ENCODE peak calls at places on chromosomes 16 and 17, in five cellular contexts. U is foreskin fibroblast, D is fibroblast of the aortic adventitia, Q is GM12865, I is cardiac fibroblast. Z is an unnamed sample.
A peak's percentile ranks its signal among the peaks of the same experiment; 100 is the strongest.

GRCh38 chr16:30351586-30352419 is 3.3 kb downstream of the CD2BP2 start:
- DNase-seq in I (peak; percentile 97), D (peak; percentile 98), U (peak; percentile 90), Q (no peak), Z (no peak)

GRCh38 chr17:66371561-66371960 is 69.1 kb downstream of the PRKCA start:
- DNase-seq in I (no peak), Q (no peak), D (no peak), U (no peak), Z (no peak)

GRCh38 chr17:38982858-38983746 is 15.9 kb upstream of the FBXO47 start:
- DNase-seq in U (peak; percentile 51), D (peak; percentile 87), Q (peak; percentile 75), I (peak; percentile 84), Z (peak; percentile 68)

GRCh38 chr16:4114257-4115208 is 1.7 kb downstream of the ADCY9 start:
- DNase-seq in D (no peak), Q (no peak), I (no peak), U (no peak), Z (no peak)

GRCh38 chr16:85752511-85753420 is 1.9 kb upstream of the C16orf74 start:
- DNase-seq in U (peak; percentile 15), I (peak; percentile 60), Q (peak; percentile 85), D (no peak), Z (no peak)

GRCh38 chr17:67557921-67558320 is 159.8 kb upstream of the NOL11 start:
- DNase-seq in D (peak; percentile 49), U (peak; percentile 21), I (no peak), Q (no peak), Z (no peak)

GRCh38 chr17:75642221-75643032 is 9.2 kb downstream of the SMIM5 start:
- DNase-seq in I (no peak), D (no peak), U (no peak), Q (no peak), Z (no peak)

GRCh38 chr17:71792966-71793365 is 327.9 kb upstream of the SOX9 start:
- DNase-seq in I (peak; percentile 55), D (peak; percentile 9), U (peak; percentile 79), Q (no peak), Z (no peak)

GRCh38 chr17:74042744-74043486 is 160.6 kb upstream of the RPL38 start:
- DNase-seq in D (peak; percentile 50), Q (peak; percentile 37), U (peak; percentile 32), I (peak; percentile 42), Z (peak; percentile 43)

GRCh38 chr16:10616744-10617640 is 36.6 kb upstream of the EMP2 start:
- DNase-seq in D (peak; percentile 47), U (peak; percentile 29), Q (no peak), I (peak; percentile 73), Z (no peak)

GRCh38 chr17:42682400-42683384 is at the start of gene CNTNAP1:
- DNase-seq in I (peak; percentile 86), Q (peak; percentile 75), U (peak; percentile 81), D (peak; percentile 82), Z (peak; percentile 57)

GRCh38 chr17:38704645-38705522 is at the start of gene MLLT6:
- DNase-seq in D (peak; percentile 76), U (peak; percentile 59), Q (peak; percentile 86), I (peak; percentile 80), Z (peak; percentile 75)

GRCh38 chr17:69969897-69970296 is 105.1 kb upstream of the KCNJ16 start:
- DNase-seq in D (peak; percentile 15), I (no peak), U (no peak), Q (no peak), Z (no peak)

GRCh38 chr16:83501481-83501880 is 306.3 kb upstream of the HSBP1 start:
- DNase-seq in I (no peak), D (no peak), U (no peak), Q (no peak), Z (no peak)

GRCh38 chr16:69939821-69940585 is 11.1 kb upstream of the CLEC18A start:
- DNase-seq in I (no peak), D (no peak), U (no peak), Q (no peak), Z (no peak)

GRCh38 chr16:66601471-66601870 is 3.0 kb upstream of the CMTM3 start:
- DNase-seq in D (no peak), I (no peak), U (no peak), Q (no peak), Z (no peak)

GRCh38 chr17:6640536-6641373 is at the start of the genes KIAA0753 and TXNDC17:
- DNase-seq in I (peak; percentile 93), D (peak; percentile 89), U (peak; percentile 92), Q (peak; percentile 97), Z (peak; percentile 97)

DNA sequence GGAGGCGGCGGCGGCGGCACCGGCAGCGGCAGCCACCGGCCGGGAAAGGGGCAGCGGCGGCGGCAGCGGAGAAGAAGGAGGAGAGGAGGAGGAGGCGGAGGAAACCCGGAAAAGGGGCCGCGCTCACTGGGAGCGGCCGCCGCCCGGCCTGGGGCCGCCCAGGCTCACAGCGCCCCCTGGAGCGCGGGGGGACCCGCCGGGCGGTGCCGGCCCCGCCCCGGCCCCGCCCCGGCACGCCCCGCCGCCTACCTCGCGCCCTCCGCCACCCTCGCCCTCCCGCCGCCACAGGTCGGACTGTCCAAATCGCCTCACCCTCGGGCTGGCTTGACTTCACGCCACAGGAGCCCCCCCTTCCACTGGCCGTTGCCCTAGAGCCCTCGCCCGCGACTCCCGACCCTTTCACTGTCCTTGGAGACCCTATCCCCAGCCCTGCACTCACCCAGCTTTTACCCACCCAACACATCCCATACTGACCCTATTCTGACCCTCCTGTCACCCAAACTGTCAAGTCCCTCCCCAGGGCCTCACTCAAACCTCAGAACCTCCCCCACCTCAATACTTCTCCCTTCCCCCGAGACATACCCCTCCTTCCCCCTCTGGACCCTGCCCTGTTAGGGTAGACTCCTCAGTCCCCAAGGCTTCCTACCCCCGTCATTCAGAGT is at the start of gene CSNK2A2:
- DNase-seq in D (peak; percentile 60), I (peak; percentile 74), U (peak; percentile 52), Q (peak; percentile 85), Z (peak; percentile 67)
- TF ChIP-seq CTCF in D (peak; percentile 12), I (no peak), U (no peak), Q (peak; percentile 57), Z (peak; percentile 11)

GRCh38 chr16:73047221-73047535 is 750 bp downstream of the ZFHX3 start:
- DNase-seq in U (peak; percentile 66), I (peak; percentile 67), Q (no peak), D (peak; percentile 87), Z (no peak)

GRCh38 chr16:73049051-73049910 is 1.4 kb upstream of the ZFHX3 start:
- DNase-seq in U (no peak), D (no peak), I (no peak), Q (no peak), Z (no peak)

GRCh38 chr16:73046484-73047214 is 1.3 kb downstream of the ZFHX3 start:
- DNase-seq in Q (no peak), I (no peak), U (no peak), D (no peak), Z (no peak)

GRCh38 chr16:73048292-73049050 is 543 bp upstream of the ZFHX3 start:
- DNase-seq in U (no peak), I (peak; percentile 29), Q (no peak), D (peak; percentile 43), Z (no peak)

GRCh38 chr16:73047536-73048291 is at the start of gene ZFHX3:
- DNase-seq in U (peak; percentile 55), D (peak; percentile 51), Q (peak; percentile 82), I (peak; percentile 71), Z (peak; percentile 63)
- TF ChIP-seq CTCF in U (no peak), D (peak; percentile 21), Q (peak; percentile 28), I (no peak), Z (no peak)

GRCh38 chr17:47836601-47837000 is 4.5 kb downstream of the SCRN2 start:
- DNase-seq in Q (no peak), D (no peak), U (no peak), I (no peak), Z (no peak)

GRCh38 chr17:47837401-47838039 is 3.6 kb downstream of the SCRN2 start:
- DNase-seq in U (no peak), D (no peak), Q (no peak), I (peak; percentile 26), Z (no peak)

GRCh38 chr17:47830991-47831933 is at the start of the genes LRRC46 and MRPL10:
- DNase-seq in U (peak; percentile 89), I (peak; percentile 96), D (peak; percentile 92), Q (peak; percentile 94), Z (peak; percentile 95)

GRCh38 chr17:47831934-47832327 is 461 bp downstream of the LRRC46 start:
- DNase-seq in U (no peak), D (no peak), Q (no peak), I (no peak), Z (no peak)

DNA sequence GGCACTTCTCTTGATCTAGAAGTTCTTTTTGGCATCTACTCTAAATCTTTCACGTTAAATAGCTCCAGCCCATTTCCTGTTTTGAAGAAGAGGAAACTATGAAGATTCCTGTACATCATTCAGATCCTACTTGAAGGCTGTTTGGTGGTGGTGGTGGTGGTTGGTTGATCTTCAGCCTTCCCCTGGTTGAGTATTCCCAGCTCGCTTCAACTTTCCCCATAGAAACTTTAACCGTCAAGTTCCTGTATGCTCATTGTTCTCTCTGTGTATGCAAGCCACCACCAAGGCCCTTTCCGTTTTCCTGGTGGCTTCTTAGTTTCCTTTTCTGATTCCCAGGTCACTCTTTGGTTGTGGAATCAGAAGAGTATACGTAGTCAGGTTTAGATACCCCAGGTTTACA is 3.3 kb downstream of the LRRC46 start:
- DNase-seq in Q (no peak), U (no peak), D (no peak), I (no peak), Z (no peak)
- TF ChIP-seq CTCF in Q (no peak), U (no peak), D (no peak), I (no peak), Z (no peak)

GRCh38 chr16:17543073-17543472 is 72.3 kb upstream of the XYLT1 start:
- DNase-seq in Q (no peak), U (no peak), I (no peak), D (no peak), Z (no peak)
- TF ChIP-seq CTCF in Q (no peak), U (no peak), I (no peak), D (no peak), Z (no peak)

Z was measured in activated CD8-positive, alpha-beta T cell treated with anti-CD3 and anti-CD28 coated beads for 36 hours.